ENCODE peak calls at places on chromosomes 1 and 21, in nine cellular contexts. U is nucleus accumbens; T is stimulated activated CD8-positive, alpha-beta memory T cell treated with anti-CD3 and anti-CD28 coated beads, Interleukin-7, amount 100 ng/mL, for 1 hour; X is NCI-H1417; I is EL; Y is lung; L is B cell; N is islet precursor cell; F is amniotic stem cell. S is an unnamed sample.

GRCh38 chr1:19179597-19180271 is 30.3 kb downstream of the UBR4 start:
- DNase-seq in F (no peak), I (no peak), N (no peak), L (no peak), Y (no peak), U (no peak), T (no peak), X (peak), S (no peak)

GRCh38 chr1:8395433-8395866 is 77.5 kb downstream of the SLC45A1 start:
- DNase-seq in X (no peak), F (no peak), U (no peak), N (no peak), L (peak), I (peak), T (no peak), Y (no peak), S (no peak)

GRCh38 chr1:91162613-91163012 is 140.8 kb upstream of the ZNF644 start:
- DNase-seq in T (no peak), F (no peak), I (no peak), N (no peak), U (no peak), X (no peak), Y (no peak), L (no peak), S (no peak)

GRCh38 chr1:67752306-67752705 is 67.3 kb downstream of the GADD45A start:
- DNase-seq in Y (no peak), F (no peak), N (peak), U (no peak), I (peak), X (no peak), T (no peak), L (no peak), S (no peak)

GRCh38 chr1:94329986-94330385 is 88.2 kb upstream of the ABCD3 start:
- DNase-seq in T (no peak), L (no peak), Y (no peak), N (no peak), F (no peak), I (peak), U (no peak), X (no peak), S (no peak)

GRCh38 chr21:31754561-31754960 is 22.6 kb upstream of the SCAF4 start:
- DNase-seq in T (no peak), I (no peak), N (no peak), X (no peak), L (no peak), Y (no peak), F (no peak), U (no peak), S (no peak)

GRCh38 chr21:45228171-45228641 is 59.5 kb downstream of the POFUT2 start:
- DNase-seq in T (peak), N (peak), X (no peak), Y (no peak), L (no peak), U (peak), I (peak), F (peak), S (peak)

GRCh38 chr1:78101514-78101913 is 55.7 kb downstream of the GIPC2 start:
- DNase-seq in U (no peak), X (no peak), Y (peak), I (peak), L (no peak), N (no peak), T (no peak), F (peak), S (no peak)

GRCh38 chr1:114558548-114558947 is 22.9 kb downstream of the BCAS2 start:
- DNase-seq in Y (no peak), L (peak), N (no peak), X (no peak), F (no peak), U (no peak), T (no peak), I (no peak), S (no peak)

GRCh38 chr1:200409203-200409760 is 554 bp downstream of the ZNF281 start:
- DNase-seq in I (no peak), N (peak), Y (no peak), U (no peak), T (peak), X (peak), L (no peak), F (no peak), S (no peak)

GRCh38 chr1:86149591-86149990 is 7.0 kb downstream of the COL24A1 start:
- DNase-seq in T (no peak), U (no peak), I (no peak), N (no peak), X (no peak), Y (no peak), F (no peak), L (no peak), S (no peak)

GRCh38 chr1:42926870-42927242 is 31.8 kb downstream of the SLC2A1 start:
- DNase-seq in I (peak), F (no peak), L (no peak), U (no peak), X (no peak), Y (no peak), T (no peak), N (peak), S (no peak)

GRCh38 chr1:48916121-48917069 is 139.7 kb upstream of the BEND5 start:
- DNase-seq in X (peak), T (no peak), L (no peak), Y (no peak), I (peak), U (no peak), F (peak), N (peak), S (no peak)

GRCh38 chr1:8818325-8818775 is 910 bp upstream of the RERE start:
- DNase-seq in T (no peak), F (no peak), I (peak), U (no peak), Y (no peak), N (no peak), X (peak), L (no peak), S (no peak)

GRCh38 chr1:175023043-175023921 is at the start of gene MRPS14:
- DNase-seq in Y (peak), F (peak), I (peak), U (peak), L (peak), N (peak), X (peak), T (peak), S (peak)